ENCODE peak calls at places on chromosomes 16 and 17, in seven cellular contexts. One of them, this sample, is unnamed. For H3K4me1 and H3K36me3, the result is how much of the 10 kb centered on the place peaks cover.

GRCh38 chr16:57795431-57795878 is 6.8 kb downstream of the KIFC3 start:
- DNase-seq in ovary: no peak
- DNase-seq in mammary epithelial cell: peak
- DNase-seq in Peyer's patch: peak
- DNase-seq in fibroblast of lung: peak
- DNase-seq in heart right ventricle: peak
- DNase-seq in thoracic aorta: no peak
- DNase-seq in this sample: no peak

GRCh38 chr17:7016406-7016805 is 4.0 kb downstream of the RNASEK start:
- DNase-seq in thoracic aorta: no peak
- DNase-seq in ovary: no peak
- DNase-seq in mammary epithelial cell: no peak
- DNase-seq in fibroblast of lung: no peak
- DNase-seq in heart right ventricle: no peak
- DNase-seq in Peyer's patch: no peak
- DNase-seq in this sample: no peak

GRCh38 chr17:28738680-28739384 is 5.0 kb upstream of the TRAF4 start:
- DNase-seq in fibroblast of lung: no peak
- DNase-seq in thoracic aorta: no peak
- DNase-seq in Peyer's patch: peak
- DNase-seq in heart right ventricle: no peak
- DNase-seq in ovary: no peak
- DNase-seq in mammary epithelial cell: no peak
- DNase-seq in this sample: no peak

GRCh38 chr17:2214047-2214717 is 89.4 kb downstream of the SMG6 start:
- DNase-seq in ovary: peak
- DNase-seq in heart right ventricle: peak
- DNase-seq in fibroblast of lung: peak
- DNase-seq in Peyer's patch: peak
- DNase-seq in thoracic aorta: peak
- DNase-seq in mammary epithelial cell: no peak
- DNase-seq in this sample: no peak

GRCh38 chr16:13390986-13391305 is 489.5 kb downstream of the SHISA9 start:
- DNase-seq in ovary: no peak
- DNase-seq in mammary epithelial cell: no peak
- DNase-seq in thoracic aorta: no peak
- DNase-seq in Peyer's patch: no peak
- DNase-seq in heart right ventricle: no peak
- DNase-seq in fibroblast of lung: no peak
- DNase-seq in this sample: no peak

GRCh38 chr17:75594499-75595283 is 7.1 kb downstream of the MYO15B start:
- DNase-seq in mammary epithelial cell: no peak
- DNase-seq in Peyer's patch: no peak
- DNase-seq in heart right ventricle: no peak
- DNase-seq in fibroblast of lung: no peak
- DNase-seq in ovary: no peak
- DNase-seq in thoracic aorta: no peak
- DNase-seq in this sample: no peak

GRCh38 chr17:39573447-39574298 is 34.0 kb downstream of the NEUROD2 start:
- DNase-seq in fibroblast of lung: peak
- DNase-seq in ovary: peak
- DNase-seq in Peyer's patch: peak
- DNase-seq in mammary epithelial cell: peak
- DNase-seq in thoracic aorta: no peak
- DNase-seq in heart right ventricle: peak
- DNase-seq in this sample: no peak

GRCh38 chr17:19728114-19728495 is 11.7 kb upstream of the SLC47A2 start:
- DNase-seq in thoracic aorta: peak
- DNase-seq in heart right ventricle: peak
- DNase-seq in fibroblast of lung: peak
- DNase-seq in Peyer's patch: peak
- DNase-seq in mammary epithelial cell: peak
- DNase-seq in ovary: peak
- DNase-seq in this sample: no peak

GRCh38 chr16:15765880-15766279 is 90.9 kb downstream of the MYH11 start:
- DNase-seq in Peyer's patch: peak
- DNase-seq in thoracic aorta: no peak
- DNase-seq in heart right ventricle: peak
- DNase-seq in mammary epithelial cell: peak
- DNase-seq in ovary: no peak
- DNase-seq in fibroblast of lung: peak
- DNase-seq in this sample: no peak

GRCh38 chr16:28830531-28830930 is 7.7 kb downstream of the ATXN2L start:
- DNase-seq in thoracic aorta: no peak
- DNase-seq in ovary: no peak
- DNase-seq in fibroblast of lung: no peak
- DNase-seq in heart right ventricle: no peak
- DNase-seq in Peyer's patch: no peak
- DNase-seq in mammary epithelial cell: no peak
- DNase-seq in this sample: peak

GRCh38 chr17:70169707-70170597 is 620 bp downstream of the KCNJ2 start:
- DNase-seq in mammary epithelial cell: no peak
- DNase-seq in Peyer's patch: no peak
- DNase-seq in fibroblast of lung: peak
- DNase-seq in ovary: no peak
- DNase-seq in thoracic aorta: no peak
- DNase-seq in heart right ventricle: no peak
- DNase-seq in this sample: no peak

GRCh38 chr16:31386157-31386984 is 6.8 kb upstream of the ITGAD start:
- DNase-seq in fibroblast of lung: no peak
- DNase-seq in heart right ventricle: no peak
- DNase-seq in ovary: no peak
- DNase-seq in Peyer's patch: no peak
- DNase-seq in mammary epithelial cell: peak
- DNase-seq in thoracic aorta: no peak
- DNase-seq in this sample: no peak

GRCh38 chr16:762049-762513 is 1.5 kb downstream of the MSLN start:
- DNase-seq in mammary epithelial cell: no peak
- DNase-seq in Peyer's patch: no peak
- DNase-seq in heart right ventricle: no peak
- DNase-seq in ovary: no peak
- DNase-seq in thoracic aorta: no peak
- DNase-seq in fibroblast of lung: no peak
- DNase-seq in this sample: no peak

GRCh38 chr17:70184770-70185169 is 15.4 kb downstream of the KCNJ2 start:
- DNase-seq in Peyer's patch: peak
- DNase-seq in ovary: no peak
- DNase-seq in heart right ventricle: no peak
- DNase-seq in thoracic aorta: no peak
- DNase-seq in mammary epithelial cell: peak
- DNase-seq in fibroblast of lung: peak
- DNase-seq in this sample: no peak

GRCh38 chr17:6894206-6894528 is 62.6 kb upstream of the TEKT1 start:
- DNase-seq in fibroblast of lung: no peak
- DNase-seq in heart right ventricle: no peak
- DNase-seq in mammary epithelial cell: no peak
- DNase-seq in thoracic aorta: no peak
- DNase-seq in ovary: no peak
- DNase-seq in Peyer's patch: no peak
- DNase-seq in this sample: no peak

GRCh38 chr17:41444186-41444585 is 3.4 kb upstream of the KRT38 start:
- DNase-seq in fibroblast of lung: no peak
- DNase-seq in Peyer's patch: no peak
- DNase-seq in mammary epithelial cell: no peak
- DNase-seq in heart right ventricle: no peak
- DNase-seq in ovary: no peak
- DNase-seq in thoracic aorta: no peak
- DNase-seq in this sample: no peak

DNA sequence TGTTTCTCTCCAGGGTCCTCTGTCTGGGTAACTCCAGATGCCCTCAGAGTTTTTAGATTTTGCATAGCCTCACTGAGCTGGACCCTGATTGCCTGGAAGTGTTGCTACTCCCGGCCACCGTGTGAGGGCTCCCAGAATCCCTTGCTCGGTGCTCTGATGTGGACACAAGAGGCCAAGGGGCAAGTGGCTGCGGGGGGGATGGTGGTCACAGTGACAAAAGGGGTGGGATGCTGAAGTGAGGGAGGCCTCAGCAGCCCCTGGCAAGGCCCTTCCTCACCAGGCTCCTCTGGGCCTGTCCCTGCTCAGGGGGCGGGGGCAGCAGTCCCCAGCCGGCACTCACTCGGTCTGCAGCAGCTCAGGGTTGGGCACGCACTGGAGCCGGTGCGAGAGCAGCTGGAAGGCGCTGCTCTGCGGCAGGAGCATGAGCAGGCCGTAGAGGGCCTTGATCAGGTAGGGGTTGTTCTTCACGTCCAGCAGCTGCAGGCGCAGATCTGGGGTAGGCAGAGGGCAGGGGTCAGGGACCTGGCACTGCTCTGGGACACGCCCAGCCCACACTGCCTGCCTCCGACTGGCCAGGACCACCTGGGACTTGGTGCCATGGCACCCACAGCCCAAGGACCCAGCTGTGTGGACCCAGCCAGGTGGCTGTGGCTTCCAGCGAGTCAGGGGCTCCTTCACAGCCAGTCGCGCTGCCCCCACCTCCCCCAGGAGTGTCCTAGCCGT is 6.8 kb upstream of the MTSS2 start:
- DNase-seq in heart right ventricle: no peak
- DNase-seq in fibroblast of lung: peak
- DNase-seq in ovary: no peak
- DNase-seq in mammary epithelial cell: no peak
- DNase-seq in Peyer's patch: no peak
- DNase-seq in thoracic aorta: no peak
- DNase-seq in this sample: no peak
- H3K4me1 ChIP-seq in heart right ventricle: half or more
- H3K4me1 ChIP-seq in fibroblast of lung: half or more
- H3K4me1 ChIP-seq in ovary: half or more
- H3K4me1 ChIP-seq in mammary epithelial cell: half or more
- H3K4me1 ChIP-seq in Peyer's patch: under half
- H3K4me1 ChIP-seq in thoracic aorta: half or more
- H3K4me1 ChIP-seq in this sample: under half

DNA sequence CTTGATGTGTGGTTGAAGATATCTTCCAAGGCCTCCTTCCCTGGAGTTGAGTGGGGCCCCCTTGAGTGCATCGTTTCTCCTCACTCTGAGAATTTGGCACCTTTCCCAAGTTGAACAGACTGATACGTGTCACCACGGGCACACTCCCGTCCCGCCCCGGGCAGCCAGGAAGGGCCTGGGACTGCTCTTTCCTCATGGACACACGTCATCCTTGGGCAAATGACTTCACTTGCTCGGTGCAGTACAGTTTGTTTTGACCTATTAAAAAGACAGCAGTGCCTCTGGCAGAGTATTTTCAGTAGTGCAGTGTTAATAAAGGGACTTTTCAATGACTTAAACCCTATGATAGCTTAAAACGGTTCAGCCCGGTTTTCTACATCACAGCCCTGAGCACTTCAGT is 59.9 kb downstream of the SEC14L1 start:
- DNase-seq in thoracic aorta: no peak
- DNase-seq in mammary epithelial cell: peak
- DNase-seq in Peyer's patch: no peak
- DNase-seq in fibroblast of lung: peak
- DNase-seq in heart right ventricle: no peak
- DNase-seq in ovary: no peak
- DNase-seq in this sample: no peak
- H3K36me3 ChIP-seq in thoracic aorta: half or more
- H3K36me3 ChIP-seq in mammary epithelial cell: half or more
- H3K36me3 ChIP-seq in Peyer's patch: half or more
- H3K36me3 ChIP-seq in fibroblast of lung: under half
- H3K36me3 ChIP-seq in heart right ventricle: half or more
- H3K36me3 ChIP-seq in ovary: under half
- H3K36me3 ChIP-seq in this sample: half or more

GRCh38 chr17:78127888-78128615 is 503 bp downstream of the TMC6 start:
- DNase-seq in fibroblast of lung: no peak
- DNase-seq in Peyer's patch: peak
- DNase-seq in thoracic aorta: no peak
- DNase-seq in heart right ventricle: no peak
- DNase-seq in ovary: no peak
- DNase-seq in mammary epithelial cell: peak
- DNase-seq in this sample: no peak
- H3K27ac ChIP-seq in fibroblast of lung: no peak
- H3K27ac ChIP-seq in Peyer's patch: peak
- H3K27ac ChIP-seq in thoracic aorta: peak
- H3K27ac ChIP-seq in heart right ventricle: peak
- H3K27ac ChIP-seq in ovary: no peak
- H3K27ac ChIP-seq in mammary epithelial cell: no peak
- H3K27ac ChIP-seq in this sample: peak

GRCh38 chr16:70434489-70435260 is 4.2 kb downstream of the ST3GAL2 start:
- DNase-seq in mammary epithelial cell: no peak
- DNase-seq in thoracic aorta: no peak
- DNase-seq in ovary: no peak
- DNase-seq in fibroblast of lung: no peak
- DNase-seq in heart right ventricle: no peak
- DNase-seq in Peyer's patch: no peak
- DNase-seq in this sample: no peak
- H3K4me1 ChIP-seq in mammary epithelial cell: under half
- H3K4me1 ChIP-seq in thoracic aorta: under half
- H3K4me1 ChIP-seq in ovary: under half
- H3K4me1 ChIP-seq in fibroblast of lung: under half
- H3K4me1 ChIP-seq in heart right ventricle: half or more
- H3K4me1 ChIP-seq in Peyer's patch: under half
- H3K4me1 ChIP-seq in this sample: half or more

GRCh38 chr17:82566129-82566995 is 46.8 kb downstream of the FOXK2 start:
- DNase-seq in Peyer's patch: peak
- DNase-seq in thoracic aorta: no peak
- DNase-seq in heart right ventricle: no peak
- DNase-seq in mammary epithelial cell: no peak
- DNase-seq in fibroblast of lung: no peak
- DNase-seq in ovary: no peak
- DNase-seq in this sample: no peak
- H3K36me3 ChIP-seq in Peyer's patch: under half
- H3K36me3 ChIP-seq in thoracic aorta: under half
- H3K36me3 ChIP-seq in heart right ventricle: half or more
- H3K36me3 ChIP-seq in mammary epithelial cell: under half
- H3K36me3 ChIP-seq in fibroblast of lung: under half
- H3K36me3 ChIP-seq in ovary: under half
- H3K36me3 ChIP-seq in this sample: under half

GRCh38 chr16:79164378-79164720 is 436.2 kb downstream of the MAF start:
- DNase-seq in fibroblast of lung: no peak
- DNase-seq in thoracic aorta: no peak
- DNase-seq in Peyer's patch: no peak
- DNase-seq in mammary epithelial cell: no peak
- DNase-seq in heart right ventricle: no peak
- DNase-seq in ovary: no peak
- DNase-seq in this sample: no peak
- H3K27ac ChIP-seq in fibroblast of lung: no peak
- H3K27ac ChIP-seq in thoracic aorta: no peak
- H3K27ac ChIP-seq in Peyer's patch: peak
- H3K27ac ChIP-seq in mammary epithelial cell: no peak
- H3K27ac ChIP-seq in heart right ventricle: no peak
- H3K27ac ChIP-seq in ovary: no peak
- H3K27ac ChIP-seq in this sample: no peak

GRCh38 chr16:46774743-46775177 is 26.6 kb upstream of the MYLK3 start:
- DNase-seq in fibroblast of lung: no peak
- DNase-seq in Peyer's patch: no peak
- DNase-seq in heart right ventricle: no peak
- DNase-seq in mammary epithelial cell: no peak
- DNase-seq in ovary: no peak
- DNase-seq in thoracic aorta: no peak
- DNase-seq in this sample: no peak

GRCh38 chr16:46775214-46775613 is 27.1 kb upstream of the MYLK3 start:
- DNase-seq in thoracic aorta: no peak
- DNase-seq in mammary epithelial cell: no peak
- DNase-seq in ovary: no peak
- DNase-seq in Peyer's patch: no peak
- DNase-seq in fibroblast of lung: no peak
- DNase-seq in heart right ventricle: no peak
- DNase-seq in this sample: no peak

GRCh38 chr16:46782320-46782719 is 34.2 kb upstream of the MYLK3 start:
- DNase-seq in thoracic aorta: no peak
- DNase-seq in mammary epithelial cell: no peak
- DNase-seq in fibroblast of lung: no peak
- DNase-seq in heart right ventricle: no peak
- DNase-seq in ovary: no peak
- DNase-seq in Peyer's patch: no peak
- DNase-seq in this sample: no peak

GRCh38 chr16:46772463-46772862 is 24.3 kb upstream of the MYLK3 start:
- DNase-seq in Peyer's patch: no peak
- DNase-seq in fibroblast of lung: no peak
- DNase-seq in mammary epithelial cell: no peak
- DNase-seq in heart right ventricle: no peak
- DNase-seq in ovary: no peak
- DNase-seq in thoracic aorta: no peak
- DNase-seq in this sample: no peak

GRCh38 chr16:46777804-46778203 is 29.7 kb upstream of the MYLK3 start:
- DNase-seq in mammary epithelial cell: no peak
- DNase-seq in Peyer's patch: no peak
- DNase-seq in fibroblast of lung: no peak
- DNase-seq in ovary: no peak
- DNase-seq in heart right ventricle: no peak
- DNase-seq in thoracic aorta: no peak
- DNase-seq in this sample: no peak
- H3K4me1 ChIP-seq in mammary epithelial cell: under half
- H3K4me1 ChIP-seq in Peyer's patch: under half
- H3K4me1 ChIP-seq in fibroblast of lung: under half
- H3K4me1 ChIP-seq in ovary: under half
- H3K4me1 ChIP-seq in heart right ventricle: under half
- H3K4me1 ChIP-seq in thoracic aorta: under half
- H3K4me1 ChIP-seq in this sample: under half